ENCODE peak calls at places on chromosomes 2 and 18, in four cellular contexts. P, X, V and C are unnamed samples.

GRCh38 chr18:78813898-78814297 is 165.7 kb upstream of the SALL3 start:
- DNase-seq in P (no peak), X (no peak), V (no peak), C (no peak)

GRCh38 chr2:223815186-223815883 is 22.0 kb downstream of the AP1S3 start:
- DNase-seq in P (no peak), X (peak), V (no peak), C (no peak)

GRCh38 chr2:33678447-33678846 is 79.3 kb upstream of the FAM98A start:
- DNase-seq in P (no peak), X (no peak), V (no peak), C (no peak)

GRCh38 chr2:16413257-16413656 is 252.4 kb downstream of the CYRIA start:
- DNase-seq in P (no peak), X (no peak), V (no peak), C (no peak)

GRCh38 chr2:15059870-15060617 is 427.5 kb downstream of the LRATD1 start:
- DNase-seq in P (no peak), X (peak), V (no peak), C (no peak)

GRCh38 chr2:17056236-17056635 is 390.6 kb upstream of the CYRIA start:
- DNase-seq in P (no peak), X (no peak), V (no peak), C (no peak)

GRCh38 chr2:65435625-65436168 is 3.3 kb upstream of the SPRED2 start:
- DNase-seq in P (peak), X (peak), V (peak), C (peak)

GRCh38 chr2:222518570-222519381 is 94.4 kb downstream of the SGPP2 start:
- DNase-seq in P (no peak), X (peak), V (no peak), C (no peak)

GRCh38 chr2:60518567-60518966 is 34.9 kb downstream of the BCL11A start:
- DNase-seq in P (no peak), X (no peak), V (no peak), C (no peak)

GRCh38 chr2:5227062-5227699 is 465.0 kb upstream of the SOX11 start:
- DNase-seq in P (no peak), X (peak), V (peak), C (no peak)

GRCh38 chr2:182999348-183000028 is 38.8 kb downstream of the NCKAP1 start:
- DNase-seq in P (no peak), X (no peak), V (no peak), C (no peak)

GRCh38 chr18:22556271-22556990 is 138.7 kb upstream of the CTAGE1 start:
- DNase-seq in P (no peak), X (no peak), V (no peak), C (no peak)

GRCh38 chr2:97747285-97747684 is 33.9 kb downstream of the ZAP70 start:
- DNase-seq in P (no peak), X (no peak), V (no peak), C (no peak)

GRCh38 chr2:238231251-238231793 is 8.5 kb downstream of the HES6 start:
- DNase-seq in P (peak), X (no peak), V (peak), C (peak)

GRCh38 chr2:132252191-132252893 is 90.6 kb upstream of the ANKRD30BL start:
- DNase-seq in P (no peak), X (no peak), V (no peak), C (peak)

GRCh38 chr2:41854227-41854626 is 193.6 kb upstream of the PKDCC start:
- DNase-seq in P (no peak), X (no peak), V (no peak), C (no peak)

DNA sequence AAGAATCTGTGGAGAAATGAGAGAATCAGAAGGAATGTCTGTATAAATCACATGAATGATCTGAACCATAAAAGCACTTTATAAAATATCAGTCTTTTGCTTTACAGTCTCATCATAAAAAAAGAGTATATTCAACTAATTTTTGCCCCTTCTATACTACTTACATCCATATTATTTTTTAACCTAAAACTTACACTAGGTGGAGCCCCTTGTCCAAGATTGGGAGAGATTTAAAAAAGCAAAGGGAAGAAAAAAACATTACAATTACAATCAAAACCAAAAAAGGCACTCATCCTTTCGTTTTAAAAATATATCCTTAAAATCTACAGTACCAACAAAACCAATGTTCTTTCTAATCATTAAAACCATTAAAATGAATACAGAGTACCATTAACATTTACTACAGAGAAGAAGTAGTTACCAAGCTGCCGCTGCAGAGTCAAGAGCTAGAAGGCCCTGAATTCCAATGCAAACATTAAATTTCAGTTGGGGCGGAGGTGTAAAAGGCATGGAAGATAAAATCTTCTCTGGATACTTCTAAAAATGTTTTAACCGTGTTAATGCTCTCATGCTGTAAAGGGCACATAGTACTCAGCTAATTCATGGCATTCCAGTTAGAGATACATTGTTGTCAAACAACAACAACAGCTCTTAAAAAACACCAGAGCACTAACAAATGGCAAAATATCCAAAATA is 56.7 kb upstream of the EPB41L3 start:
- DNase-seq in P (no peak), X (peak), V (peak), C (no peak)
- TF ChIP-seq CTCF in P (peak), X (peak), V (peak), C (peak)

DNA sequence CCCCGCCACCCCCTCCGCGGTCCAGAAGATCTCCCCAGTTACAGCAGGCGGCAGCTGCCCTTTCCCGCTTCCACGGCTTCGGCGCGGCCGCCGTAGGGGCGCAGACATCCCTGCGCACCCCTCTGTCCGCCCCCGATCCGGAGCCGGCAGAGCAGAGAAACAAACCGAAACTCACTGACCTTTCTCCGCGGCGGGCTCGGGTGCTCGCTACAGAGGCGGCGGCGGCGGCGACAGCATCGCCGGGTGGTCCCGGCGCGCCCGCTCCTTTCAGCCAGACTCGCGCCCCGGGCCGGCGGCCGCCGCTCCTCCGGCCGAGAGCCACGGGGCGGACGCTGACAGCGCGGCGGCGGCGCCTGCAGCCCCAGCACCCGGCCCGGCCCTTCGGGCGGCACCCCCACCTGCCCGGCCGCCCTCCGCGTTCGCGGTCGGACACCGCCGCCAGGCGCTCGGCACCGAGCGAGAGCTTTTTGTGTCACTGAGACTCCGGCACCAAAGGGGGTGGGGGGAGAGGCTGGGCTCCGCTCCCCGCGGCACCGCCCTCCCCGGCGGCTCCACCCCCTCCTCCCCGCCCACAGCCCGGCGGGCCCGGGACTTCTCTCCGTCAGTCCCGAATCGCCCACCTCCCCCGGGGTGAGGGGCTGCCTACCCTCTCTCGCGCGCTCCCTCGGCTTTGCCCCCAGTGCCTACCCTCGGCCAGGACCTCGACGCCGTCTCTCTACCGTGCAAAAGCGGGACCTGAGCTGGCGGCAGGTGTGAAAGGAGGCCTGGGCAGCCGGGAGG is 1.4 kb upstream of the RNF152 start:
- DNase-seq in P (peak), X (peak), V (peak), C (peak)
- TF ChIP-seq CTCF in P (peak), X (peak), V (peak), C (peak)

DNA sequence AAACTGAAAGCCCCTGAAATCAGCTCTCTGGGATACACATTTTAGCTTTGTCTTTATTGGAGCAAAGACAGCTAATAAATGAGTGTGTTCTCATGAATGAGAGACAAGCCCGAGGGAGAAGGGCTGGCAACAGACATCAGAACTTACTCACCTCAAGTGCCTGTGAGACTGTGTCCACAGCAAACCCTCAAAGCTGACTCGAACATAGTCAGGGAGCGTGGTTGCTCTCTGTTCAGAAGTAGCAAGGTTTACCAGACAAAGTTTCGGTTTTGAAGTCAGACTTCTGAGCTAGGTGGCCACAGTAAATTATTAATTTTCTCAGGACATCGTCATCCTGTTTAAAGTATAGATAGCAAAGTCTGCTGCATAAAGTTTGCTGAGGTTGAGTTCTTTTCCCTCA is 207.8 kb downstream of the CMPK2 start:
- DNase-seq in P (no peak), X (no peak), V (peak), C (peak)
- TF ChIP-seq CTCF in P (no peak), X (no peak), V (no peak), C (no peak)

DNA sequence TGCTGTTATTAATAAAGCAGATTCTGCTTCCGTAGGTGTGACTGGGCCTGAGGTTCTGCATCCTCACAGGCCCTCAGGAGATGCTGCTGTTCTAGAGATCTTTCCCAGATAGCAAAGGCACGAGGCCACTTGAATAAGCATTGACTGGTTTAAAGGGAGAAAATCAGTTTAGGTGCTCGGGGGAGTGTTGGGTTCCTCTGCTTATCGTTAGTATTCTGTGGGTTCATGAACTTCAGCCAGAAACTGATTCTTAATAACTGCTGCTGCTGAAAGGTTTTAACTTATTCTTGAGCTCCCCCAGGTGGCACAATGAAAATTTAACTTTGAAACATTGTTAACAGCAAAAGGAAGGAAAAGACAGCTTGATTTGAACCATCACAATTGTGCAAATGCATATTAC is 56.9 kb downstream of the ITGA6 start:
- DNase-seq in P (no peak), X (no peak), V (peak), C (no peak)
- TF ChIP-seq CTCF in P (no peak), X (no peak), V (peak), C (peak)

GRCh38 chr18:8881103-8881502 is 175.7 kb downstream of the MTCL1 start:
- DNase-seq in P (no peak), X (no peak), V (no peak), C (no peak)

GRCh38 chr18:8876887-8877286 is 171.5 kb downstream of the MTCL1 start:
- DNase-seq in P (no peak), X (peak), V (no peak), C (no peak)

GRCh38 chr18:8883409-8883668 is 178.0 kb downstream of the MTCL1 start:
- DNase-seq in P (no peak), X (no peak), V (no peak), C (no peak)

GRCh38 chr18:8882632-8883408 is 177.5 kb downstream of the MTCL1 start:
- DNase-seq in P (no peak), X (peak), V (peak), C (no peak)
- TF ChIP-seq CTCF in P (no peak), X (peak), V (peak), C (no peak)

GRCh38 chr2:174461221-174461620 is 25.6 kb downstream of the GPR155 start:
- DNase-seq in P (no peak), X (no peak), V (no peak), C (no peak)

GRCh38 chr2:174465327-174465726 is 21.5 kb downstream of the GPR155 start:
- DNase-seq in P (no peak), X (no peak), V (no peak), C (no peak)
- TF ChIP-seq CTCF in P (no peak), X (no peak), V (no peak), C (no peak)

GRCh38 chr2:171447675-171448074 is 13.6 kb downstream of the DCAF17 start:
- DNase-seq in P (no peak), X (peak), V (no peak), C (no peak)
- TF ChIP-seq CTCF in P (no peak), X (no peak), V (no peak), C (peak)